ENCODE peak calls at places on chromosome 19, in five cellular contexts. F is fibroblast of mammary gland, O is AG09309, D is cardiac fibroblast, B is fibroblast of villous mesenchyme. V is an unnamed sample.

GRCh38 chr19:1590641-1591397 is 1.8 kb downstream of the MBD3 start:
- DNase-seq in F (peak), O (no peak), D (peak), B (no peak), V (no peak)

GRCh38 chr19:38634757-38635482 is 12.5 kb upstream of the ACTN4 start:
- DNase-seq in F (peak), O (no peak), D (peak), B (peak), V (peak)

GRCh38 chr19:54114340-54114826 is 1.1 kb downstream of the TFPT start:
- DNase-seq in F (peak), O (no peak), D (peak), B (peak), V (peak)

GRCh38 chr19:29139227-29139626 is 73.7 kb downstream of the UQCRFS1 start:
- DNase-seq in F (no peak), O (no peak), D (no peak), B (no peak), V (no peak)

GRCh38 chr19:288911-289310 is 2.3 kb downstream of the PLPP2 start:
- DNase-seq in F (no peak), O (no peak), D (no peak), B (no peak), V (no peak)

GRCh38 chr19:13164370-13165090 is 14.3 kb downstream of the IER2 start:
- DNase-seq in F (no peak), O (no peak), D (peak), B (peak), V (peak)

GRCh38 chr19:56119585-56119978 is 1.5 kb downstream of the ZNF787 start:
- DNase-seq in F (peak), O (no peak), D (no peak), B (peak), V (peak)

GRCh38 chr19:36115453-36116343 is at the start of gene TBCB:
- DNase-seq in F (peak), O (no peak), D (peak), B (peak), V (peak)

GRCh38 chr19:5953680-5954213 is 24.2 kb downstream of the RANBP3 start:
- DNase-seq in F (no peak), O (peak), D (no peak), B (no peak), V (peak)

GRCh38 chr19:39438270-39438934 is 2.7 kb upstream of the RPS16 start:
- DNase-seq in F (no peak), O (no peak), D (no peak), B (no peak), V (no peak)

GRCh38 chr19:17235618-17236413 is 9.8 kb downstream of the OCEL1 start:
- DNase-seq in F (peak), O (peak), D (peak), B (peak), V (peak)

GRCh38 chr19:32550666-32551065 is 30.3 kb upstream of the PDCD5 start:
- DNase-seq in F (no peak), O (no peak), D (no peak), B (no peak), V (no peak)

GRCh38 chr19:55044771-55045716 is 7.0 kb upstream of the GP6 start:
- DNase-seq in F (no peak), O (no peak), D (no peak), B (no peak), V (no peak)

GRCh38 chr19:34639491-34640085 is 37.4 kb downstream of the SCGB2B2 start:
- DNase-seq in F (peak), O (peak), D (peak), B (peak), V (peak)

GRCh38 chr19:6451583-6452222 is 7.9 kb downstream of the SLC25A23 start:
- DNase-seq in F (no peak), O (no peak), D (no peak), B (no peak), V (no peak)

GRCh38 chr19:7904074-7905020 is 670 bp downstream of the MAP2K7 start:
- DNase-seq in F (no peak), O (no peak), D (no peak), B (peak), V (no peak)

GRCh38 chr19:16199275-16199932 is 1.7 kb downstream of the AP1M1 start:
- DNase-seq in F (no peak), O (no peak), D (no peak), B (no peak), V (no peak)
- H3K4me3 ChIP-seq in F (peak), O (no peak), D (peak), B (no peak), V (peak)

GRCh38 chr19:3411636-3412035 is 45.3 kb downstream of the NFIC start:
- DNase-seq in F (no peak), O (no peak), D (no peak), B (no peak), V (no peak)

GRCh38 chr19:3409346-3410064 is 43.1 kb downstream of the NFIC start:
- DNase-seq in F (peak), O (no peak), D (no peak), B (no peak), V (no peak)

GRCh38 chr19:3406571-3407111 is 40.3 kb downstream of the NFIC start:
- DNase-seq in F (no peak), O (no peak), D (no peak), B (no peak), V (no peak)

GRCh38 chr19:3407556-3408516 is 41.5 kb downstream of the NFIC start:
- DNase-seq in F (peak), O (no peak), D (peak), B (peak), V (peak)

GRCh38 chr19:3408996-3409345 is 42.6 kb downstream of the NFIC start:
- DNase-seq in F (no peak), O (no peak), D (no peak), B (no peak), V (no peak)
- H3K4me3 ChIP-seq in F (no peak), O (no peak), D (no peak), B (no peak), V (no peak)

GRCh38 chr19:45142728-45143115 is 18.1 kb downstream of the NKPD1 start:
- DNase-seq in F (peak), O (no peak), D (peak), B (no peak), V (no peak)

GRCh38 chr19:45146251-45146650 is 14.5 kb downstream of the NKPD1 start:
- DNase-seq in F (no peak), O (no peak), D (no peak), B (no peak), V (no peak)

GRCh38 chr19:45146716-45147337 is 14.0 kb downstream of the NKPD1 start:
- DNase-seq in F (no peak), O (no peak), D (no peak), B (no peak), V (no peak)

GRCh38 chr19:45145270-45146189 is 15.3 kb downstream of the NKPD1 start:
- DNase-seq in F (no peak), O (no peak), D (no peak), B (no peak), V (no peak)

DNA sequence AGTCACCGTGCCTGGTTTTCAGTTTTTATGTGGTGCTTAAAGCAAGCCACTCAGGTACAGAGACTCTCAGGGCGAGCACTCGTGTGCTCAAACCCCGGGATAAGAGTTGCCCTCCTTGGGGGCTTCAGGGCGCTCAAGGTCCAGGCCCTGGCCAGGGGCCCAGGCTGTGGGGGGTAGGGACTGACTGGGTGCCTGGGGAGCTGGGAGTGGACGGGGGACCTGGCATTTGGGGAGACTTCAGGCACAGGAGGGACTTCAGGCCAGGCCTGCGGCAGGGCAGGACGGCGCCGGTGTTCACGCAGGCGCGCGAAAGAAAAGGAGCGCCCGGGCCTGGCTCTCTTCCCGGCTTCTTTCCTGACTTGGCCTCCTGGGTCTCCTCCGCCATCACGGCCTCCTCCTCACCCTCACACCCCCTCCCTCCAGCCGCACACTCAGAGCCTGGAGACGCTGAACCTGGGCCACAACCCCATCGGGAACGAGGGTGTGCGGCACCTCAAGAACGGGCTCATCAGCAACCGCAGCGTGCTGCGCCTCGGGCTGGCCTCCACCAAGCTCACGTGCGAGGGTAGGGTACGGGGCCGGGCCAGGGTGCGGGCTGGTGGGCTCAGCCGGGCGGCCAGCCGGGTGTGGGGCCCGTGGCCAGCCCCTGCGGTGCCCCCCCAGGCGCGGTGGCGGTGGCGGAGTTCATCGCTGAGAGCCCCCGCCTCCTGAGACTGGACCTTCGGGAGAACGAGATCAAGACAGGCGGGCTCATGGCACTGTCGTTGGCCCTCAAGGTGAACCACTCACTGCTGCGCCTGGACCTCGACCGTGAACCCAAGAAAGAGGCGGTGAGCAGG is 16.1 kb downstream of the NKPD1 start:
- DNase-seq in F (no peak), O (no peak), D (no peak), B (no peak), V (no peak)
- H3K4me3 ChIP-seq in F (no peak), O (no peak), D (no peak), B (no peak), V (no peak)

DNA sequence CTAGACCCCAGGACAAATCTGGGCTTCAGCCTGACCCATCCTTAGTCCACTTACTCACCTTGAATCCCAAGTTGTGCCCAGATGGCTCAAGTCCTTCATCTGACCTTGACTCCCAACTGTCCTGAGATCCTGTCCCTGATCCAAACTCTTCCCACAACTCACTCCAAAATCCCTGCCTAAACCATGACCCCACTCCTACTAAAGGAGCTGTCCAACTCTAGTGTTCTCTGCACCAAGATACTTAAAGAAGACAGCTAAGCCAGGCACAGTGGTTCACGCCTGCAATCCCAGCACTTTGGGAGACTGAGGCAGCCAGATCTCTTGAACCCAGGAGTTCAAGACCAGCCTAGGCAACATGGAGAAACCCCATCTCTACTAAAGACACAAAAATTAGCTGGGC is 8.5 kb downstream of the POU2F2 start:
- DNase-seq in F (no peak), O (no peak), D (no peak), B (no peak), V (no peak)
- H3K4me3 ChIP-seq in F (no peak), O (no peak), D (no peak), B (no peak), V (no peak)

GRCh38 chr19:45876161-45876410 is 9.9 kb downstream of the IRF2BP1 start:
- DNase-seq in F (no peak), O (no peak), D (no peak), B (no peak), V (no peak)
- H3K4me3 ChIP-seq in F (no peak), O (no peak), D (no peak), B (no peak), V (no peak)

DNA sequence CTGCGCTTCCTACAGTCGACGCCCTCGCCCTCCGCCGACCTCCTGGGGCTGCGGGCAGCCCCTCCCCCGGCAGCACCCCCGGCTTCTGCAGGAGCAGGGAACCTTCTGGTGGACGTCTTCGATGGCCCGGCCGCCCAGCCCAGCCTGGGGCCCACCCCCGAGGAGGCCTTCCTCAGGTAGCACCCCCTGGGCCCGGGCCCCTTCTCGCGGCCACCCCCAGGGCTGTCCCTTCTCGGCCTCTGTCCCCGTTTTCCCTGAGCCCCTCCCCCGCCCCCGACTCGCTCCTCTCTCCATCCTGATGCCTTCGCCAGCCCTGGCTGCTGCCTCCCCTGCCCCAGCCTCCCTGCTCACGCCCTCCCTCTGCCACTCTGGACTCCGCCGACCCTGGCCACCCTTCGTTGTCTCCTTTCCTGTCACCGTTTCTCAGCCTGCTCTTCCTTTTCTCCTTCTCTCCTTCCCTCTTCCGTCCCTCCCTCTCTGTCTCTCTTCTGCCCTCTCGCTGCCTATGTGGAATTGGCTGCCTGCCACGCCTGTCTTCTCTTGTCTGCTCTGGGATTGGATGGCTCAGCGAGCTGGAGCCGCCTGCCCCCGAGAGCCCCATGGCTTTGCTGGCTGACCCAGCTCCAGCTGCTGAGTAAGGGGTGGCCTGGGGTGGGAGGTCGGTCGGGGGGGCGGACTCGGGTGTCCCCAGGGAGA is 11.0 kb downstream of the FUZ start:
- DNase-seq in F (peak), O (no peak), D (peak), B (peak), V (peak)
- H3K4me3 ChIP-seq in F (peak), O (no peak), D (peak), B (peak), V (peak)

GRCh38 chr19:58009301-58009665 is 6.7 kb upstream of the ZNF606 start:
- DNase-seq in F (no peak), O (no peak), D (no peak), B (no peak), V (no peak)
- H3K4me3 ChIP-seq in F (peak), O (no peak), D (peak), B (peak), V (peak)

GRCh38 chr19:10764340-10764894 is 46.5 kb downstream of the DNM2 start:
- DNase-seq in F (no peak), O (no peak), D (no peak), B (peak), V (no peak)
- H3K4me3 ChIP-seq in F (no peak), O (no peak), D (no peak), B (no peak), V (no peak)

GRCh38 chr19:45601115-45601514 is 897 bp downstream of the GPR4 start:
- DNase-seq in F (no peak), O (no peak), D (no peak), B (no peak), V (no peak)
- H3K4me3 ChIP-seq in F (no peak), O (no peak), D (peak), B (no peak), V (no peak)